ENCODE peak calls at places on chromosomes 2 and 18, in eight cellular contexts. P is mucosa of gallbladder, B is nucleus accumbens, V is keratinocyte, J is memory B cell, Q is pancreas, C is IMR-90, A is trophoblast cell. R is an unnamed sample.

GRCh38 chr18:27057459-27058302 is 127.4 kb downstream of the CHST9 start:
- DNase-seq in P (no peak), B (peak), V (no peak), J (no peak), Q (no peak), C (no peak), A (no peak), R (no peak)

GRCh38 chr2:39411186-39411944 is 25.7 kb downstream of the MAP4K3 start:
- DNase-seq in P (no peak), B (no peak), V (peak), J (no peak), Q (no peak), C (peak), A (peak), R (no peak)

GRCh38 chr2:240996161-240996833 is 2.1 kb upstream of the SNED1 start:
- DNase-seq in P (no peak), B (no peak), V (no peak), J (no peak), Q (no peak), C (no peak), A (no peak), R (no peak)

GRCh38 chr18:7090771-7091170 is 26.8 kb downstream of the LAMA1 start:
- DNase-seq in P (no peak), B (no peak), V (no peak), J (no peak), Q (no peak), C (peak), A (no peak), R (no peak)

GRCh38 chr18:71784777-71785176 is 759.4 kb downstream of the CBLN2 start:
- DNase-seq in P (no peak), B (no peak), V (no peak), J (no peak), Q (no peak), C (no peak), A (peak), R (no peak)

GRCh38 chr2:241936457-241937133 is 67.1 kb downstream of the RTP5 start:
- DNase-seq in P (no peak), B (no peak), V (no peak), J (no peak), Q (no peak), C (no peak), A (peak), R (no peak)

GRCh38 chr2:226798422-226799210 is 1.0 kb downstream of the IRS1 start:
- DNase-seq in P (peak), B (peak), V (no peak), J (peak), Q (peak), C (peak), A (no peak), R (no peak)

GRCh38 chr2:160288324-160288723 is 88.3 kb upstream of the ITGB6 start:
- DNase-seq in P (no peak), B (no peak), V (no peak), J (no peak), Q (no peak), C (no peak), A (no peak), R (no peak)

GRCh38 chr2:55871637-55872036 is 51.9 kb downstream of the EFEMP1 start:
- DNase-seq in P (no peak), B (no peak), V (no peak), J (no peak), Q (no peak), C (no peak), A (peak), R (no peak)

GRCh38 chr18:12327510-12328178 is 19.6 kb downstream of the TUBB6 start:
- DNase-seq in P (peak), B (no peak), V (no peak), J (peak), Q (peak), C (peak), A (peak), R (peak)

GRCh38 chr18:35077937-35078336 is 36.7 kb downstream of the MAPRE2 start:
- DNase-seq in P (no peak), B (no peak), V (no peak), J (no peak), Q (no peak), C (peak), A (no peak), R (no peak)

GRCh38 chr2:109702250-109702985 is 88.3 kb downstream of the SOWAHC start:
- DNase-seq in P (no peak), B (no peak), V (peak), J (no peak), Q (no peak), C (peak), A (no peak), R (no peak)

GRCh38 chr2:128452536-128453530 is 134.2 kb upstream of the HS6ST1 start:
- DNase-seq in P (peak), B (no peak), V (no peak), J (peak), Q (no peak), C (no peak), A (no peak), R (peak)

GRCh38 chr2:198546091-198546490 is 741.7 kb downstream of the PLCL1 start:
- DNase-seq in P (no peak), B (no peak), V (no peak), J (no peak), Q (no peak), C (no peak), A (no peak), R (no peak)

GRCh38 chr18:30358545-30358944 is 684.0 kb downstream of the DSC3 start:
- DNase-seq in P (no peak), B (no peak), V (peak), J (no peak), Q (no peak), C (no peak), A (no peak), R (no peak)

GRCh38 chr18:48613589-48613988 is 74.8 kb downstream of the CTIF start:
- DNase-seq in P (peak), B (peak), V (no peak), J (no peak), Q (no peak), C (peak), A (no peak), R (peak)

GRCh38 chr18:26307161-26307773 is 81.0 kb downstream of the TAF4B start:
- DNase-seq in P (peak), B (no peak), V (no peak), J (no peak), Q (peak), C (peak), A (peak), R (no peak)

GRCh38 chr2:50995610-50996009 is 36.3 kb downstream of the NRXN1 start:
- DNase-seq in P (no peak), B (no peak), V (no peak), J (no peak), Q (no peak), C (peak), A (no peak), R (no peak)

GRCh38 chr2:67616749-67617148 is 219.6 kb downstream of the ETAA1 start:
- DNase-seq in P (peak), B (no peak), V (no peak), J (no peak), Q (no peak), C (peak), A (no peak), R (no peak)

GRCh38 chr2:205580591-205580990 is 101.7 kb upstream of the NRP2 start:
- DNase-seq in P (no peak), B (no peak), V (no peak), J (no peak), Q (no peak), C (peak), A (peak), R (no peak)

GRCh38 chr2:219613671-219614070 is 13.8 kb upstream of the SLC4A3 start:
- DNase-seq in P (no peak), B (no peak), V (no peak), J (no peak), Q (no peak), C (no peak), A (no peak), R (no peak)

GRCh38 chr2:20224716-20225293 is at the start of gene SDC1:
- DNase-seq in P (peak), B (no peak), V (no peak), J (no peak), Q (peak), C (peak), A (peak), R (no peak)

GRCh38 chr2:63899639-63900038 is 57.9 kb downstream of the UGP2 start:
- DNase-seq in P (no peak), B (no peak), V (no peak), J (no peak), Q (no peak), C (no peak), A (no peak), R (no peak)

GRCh38 chr2:132703396-132703795 is 33.4 kb upstream of the LYPD1 start:
- DNase-seq in P (no peak), B (no peak), V (no peak), J (no peak), Q (no peak), C (peak), A (no peak), R (no peak)

GRCh38 chr2:130187268-130187667 is 5.2 kb downstream of the MZT2B start:
- DNase-seq in P (no peak), B (no peak), V (no peak), J (no peak), Q (no peak), C (no peak), A (no peak), R (no peak)

GRCh38 chr2:238231251-238231793 is 8.5 kb downstream of the HES6 start:
- DNase-seq in P (peak), B (peak), V (no peak), J (peak), Q (peak), C (peak), A (peak), R (peak)